ENCODE peak calls at places on chromosomes 6 and 20, in five cellular contexts. One of them, this sample, is unnamed.
A peak's percentile ranks its signal among the peaks of the same experiment; 100 is the strongest.

GRCh38 chr20:19252670-19253120 is 40.3 kb downstream of the SLC24A3 start:
- DNase-seq in WERI-Rb-1: no peak
- DNase-seq in brain microvascular endothelial cell: no peak
- DNase-seq in stomach: no peak
- DNase-seq in left lung: peak; percentile 68
- DNase-seq in this sample: peak; percentile 90

GRCh38 chr6:166005846-166006592 is 161.6 kb downstream of the TBXT start:
- DNase-seq in WERI-Rb-1: peak; percentile 48
- DNase-seq in brain microvascular endothelial cell: peak; percentile 80
- DNase-seq in stomach: peak; percentile 48
- DNase-seq in left lung: no peak
- DNase-seq in this sample: peak; percentile 66

GRCh38 chr6:147297124-147297523 is 92.9 kb downstream of the STXBP5 start:
- DNase-seq in WERI-Rb-1: no peak
- DNase-seq in brain microvascular endothelial cell: no peak
- DNase-seq in stomach: no peak
- DNase-seq in left lung: no peak
- DNase-seq in this sample: no peak

GRCh38 chr20:16397053-16397452 is 176.2 kb downstream of the KIF16B start:
- DNase-seq in WERI-Rb-1: no peak
- DNase-seq in brain microvascular endothelial cell: no peak
- DNase-seq in stomach: no peak
- DNase-seq in left lung: no peak
- DNase-seq in this sample: peak; percentile 3

GRCh38 chr6:102333736-102334135 is 940.2 kb downstream of the GRIK2 start:
- DNase-seq in WERI-Rb-1: no peak
- DNase-seq in brain microvascular endothelial cell: no peak
- DNase-seq in stomach: no peak
- DNase-seq in left lung: no peak
- DNase-seq in this sample: no peak

GRCh38 chr6:135062735-135063134 is 8.1 kb upstream of the HBS1L start:
- DNase-seq in WERI-Rb-1: peak; percentile 44
- DNase-seq in brain microvascular endothelial cell: no peak
- DNase-seq in stomach: no peak
- DNase-seq in left lung: no peak
- DNase-seq in this sample: no peak

GRCh38 chr6:36201612-36202011 is 5.1 kb downstream of the BRPF3 start:
- DNase-seq in WERI-Rb-1: no peak
- DNase-seq in brain microvascular endothelial cell: no peak
- DNase-seq in stomach: no peak
- DNase-seq in left lung: no peak
- DNase-seq in this sample: no peak

GRCh38 chr6:87926687-87927086 is 121.0 kb upstream of the SPACA1 start:
- DNase-seq in WERI-Rb-1: no peak
- DNase-seq in brain microvascular endothelial cell: no peak
- DNase-seq in stomach: no peak
- DNase-seq in left lung: no peak
- DNase-seq in this sample: no peak

GRCh38 chr20:39946053-39946810 is 742.8 kb downstream of the MAFB start:
- DNase-seq in WERI-Rb-1: no peak
- DNase-seq in brain microvascular endothelial cell: no peak
- DNase-seq in stomach: no peak
- DNase-seq in left lung: no peak
- DNase-seq in this sample: no peak

GRCh38 chr6:15501806-15502450 is 160.9 kb downstream of the DTNBP1 start:
- DNase-seq in WERI-Rb-1: no peak
- DNase-seq in brain microvascular endothelial cell: peak; percentile 49
- DNase-seq in stomach: no peak
- DNase-seq in left lung: peak; percentile 34
- DNase-seq in this sample: peak; percentile 59

GRCh38 chr6:47308674-47309325 is 905 bp downstream of the TNFRSF21 start:
- DNase-seq in WERI-Rb-1: peak; percentile 61
- DNase-seq in brain microvascular endothelial cell: no peak
- DNase-seq in stomach: peak; percentile 29
- DNase-seq in left lung: peak; percentile 38
- DNase-seq in this sample: peak; percentile 58

GRCh38 chr6:403659-404655 is 12.4 kb downstream of the IRF4 start:
- DNase-seq in WERI-Rb-1: no peak
- DNase-seq in brain microvascular endothelial cell: no peak
- DNase-seq in stomach: no peak
- DNase-seq in left lung: no peak
- DNase-seq in this sample: no peak

GRCh38 chr6:162670345-162670744 is 57.2 kb downstream of the PRKN start:
- DNase-seq in WERI-Rb-1: no peak
- DNase-seq in brain microvascular endothelial cell: no peak
- DNase-seq in stomach: no peak
- DNase-seq in left lung: no peak
- DNase-seq in this sample: no peak

GRCh38 chr20:24470031-24470781 is 777 bp downstream of the SYNDIG1 start:
- DNase-seq in WERI-Rb-1: peak; percentile 52
- DNase-seq in brain microvascular endothelial cell: no peak
- DNase-seq in stomach: no peak
- DNase-seq in left lung: no peak
- DNase-seq in this sample: peak; percentile 28

GRCh38 chr6:133890941-133891813 is 2.3 kb downstream of the TCF21 start:
- DNase-seq in WERI-Rb-1: no peak
- DNase-seq in brain microvascular endothelial cell: no peak
- DNase-seq in stomach: peak; percentile 29
- DNase-seq in left lung: no peak
- DNase-seq in this sample: peak; percentile 57

GRCh38 chr6:42316390-42316970 is 98.8 kb upstream of the MRPS10 start:
- DNase-seq in WERI-Rb-1: peak; percentile 34
- DNase-seq in brain microvascular endothelial cell: peak; percentile 66
- DNase-seq in stomach: no peak
- DNase-seq in left lung: peak; percentile 70
- DNase-seq in this sample: no peak

GRCh38 chr20:41571006-41571405 is 47.2 kb downstream of the CHD6 start:
- DNase-seq in WERI-Rb-1: no peak
- DNase-seq in brain microvascular endothelial cell: no peak
- DNase-seq in stomach: no peak
- DNase-seq in left lung: no peak
- DNase-seq in this sample: no peak

GRCh38 chr6:169833258-169833794 is 81.9 kb downstream of the ERMARD start:
- DNase-seq in WERI-Rb-1: no peak
- DNase-seq in brain microvascular endothelial cell: no peak
- DNase-seq in stomach: no peak
- DNase-seq in left lung: no peak
- DNase-seq in this sample: no peak

GRCh38 chr6:26198626-26199056 is 111.4 kb downstream of the HFE start:
- DNase-seq in WERI-Rb-1: no peak
- DNase-seq in brain microvascular endothelial cell: no peak
- DNase-seq in stomach: no peak
- DNase-seq in left lung: no peak
- DNase-seq in this sample: no peak

GRCh38 chr6:144384427-144384826 is 99.3 kb downstream of the UTRN start:
- DNase-seq in WERI-Rb-1: no peak
- DNase-seq in brain microvascular endothelial cell: no peak
- DNase-seq in stomach: no peak
- DNase-seq in left lung: no peak
- DNase-seq in this sample: no peak

GRCh38 chr20:57767456-57767855 is 57.6 kb upstream of the PMEPA1 start:
- DNase-seq in WERI-Rb-1: no peak
- DNase-seq in brain microvascular endothelial cell: no peak
- DNase-seq in stomach: no peak
- DNase-seq in left lung: no peak
- DNase-seq in this sample: no peak

GRCh38 chr20:58556961-58557360 is 41.8 kb upstream of the APCDD1L start:
- DNase-seq in WERI-Rb-1: no peak
- DNase-seq in brain microvascular endothelial cell: no peak
- DNase-seq in stomach: no peak
- DNase-seq in left lung: no peak
- DNase-seq in this sample: no peak

DNA sequence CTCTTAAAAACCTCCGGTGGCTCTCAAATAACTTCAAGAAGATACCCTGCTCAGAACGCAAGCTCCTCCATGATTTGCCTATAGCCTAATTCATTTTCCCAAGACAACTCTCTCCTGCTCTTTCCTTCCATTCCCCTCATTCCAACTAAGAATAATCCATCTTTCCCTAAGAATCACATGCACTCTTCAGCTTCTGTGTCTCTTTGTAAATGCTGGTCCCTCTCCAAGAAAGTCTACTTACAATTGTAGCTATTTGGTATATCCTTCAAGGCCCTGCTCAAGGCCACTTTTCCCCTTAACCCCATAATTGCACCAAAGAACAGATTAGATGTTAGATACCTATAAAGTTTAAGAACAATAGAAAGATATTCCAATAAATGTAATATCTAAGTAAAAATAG is 7.4 kb upstream of the HEY2 start:
- DNase-seq in WERI-Rb-1: no peak
- DNase-seq in brain microvascular endothelial cell: no peak
- DNase-seq in stomach: no peak
- DNase-seq in left lung: no peak
- DNase-seq in this sample: no peak
- H3K4me3 ChIP-seq in WERI-Rb-1: no peak overlapping the region
- H3K4me3 ChIP-seq in brain microvascular endothelial cell: no peak overlapping the region
- H3K4me3 ChIP-seq in stomach: no peak overlapping the region
- H3K4me3 ChIP-seq in left lung: no peak overlapping the region
- H3K4me3 ChIP-seq in this sample: no peak overlapping the region

DNA sequence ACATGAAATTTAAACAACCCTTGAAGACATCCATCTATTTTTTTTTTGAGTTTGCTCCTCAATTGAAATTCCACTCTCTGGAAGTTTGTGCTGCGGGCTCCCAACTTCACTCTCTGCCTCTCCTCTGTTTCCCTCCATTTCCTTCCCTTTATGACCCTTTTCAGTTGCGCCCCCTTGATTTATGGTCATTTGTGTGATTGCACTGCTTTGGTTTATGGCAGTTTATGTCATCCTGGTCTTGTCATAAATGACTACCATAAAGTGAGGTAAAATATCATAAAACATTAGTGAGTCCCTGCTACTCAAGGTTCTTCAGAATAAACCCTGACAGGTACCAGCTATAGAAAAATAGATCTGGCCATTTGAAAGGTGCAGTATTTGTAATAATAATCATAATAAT is 348.3 kb upstream of the ZFP64 start:
- DNase-seq in WERI-Rb-1: no peak
- DNase-seq in brain microvascular endothelial cell: no peak
- DNase-seq in stomach: no peak
- DNase-seq in left lung: no peak
- DNase-seq in this sample: no peak
- TF ChIP-seq CTCF in WERI-Rb-1: no peak
- TF ChIP-seq CTCF in brain microvascular endothelial cell: no peak
- TF ChIP-seq CTCF in stomach: no peak
- TF ChIP-seq CTCF in left lung: no peak
- TF ChIP-seq CTCF in this sample: no peak

GRCh38 chr6:66149132-66149531 is 442.1 kb upstream of the EYS start:
- DNase-seq in WERI-Rb-1: no peak
- DNase-seq in brain microvascular endothelial cell: no peak
- DNase-seq in stomach: no peak
- DNase-seq in left lung: no peak
- DNase-seq in this sample: no peak

DNA sequence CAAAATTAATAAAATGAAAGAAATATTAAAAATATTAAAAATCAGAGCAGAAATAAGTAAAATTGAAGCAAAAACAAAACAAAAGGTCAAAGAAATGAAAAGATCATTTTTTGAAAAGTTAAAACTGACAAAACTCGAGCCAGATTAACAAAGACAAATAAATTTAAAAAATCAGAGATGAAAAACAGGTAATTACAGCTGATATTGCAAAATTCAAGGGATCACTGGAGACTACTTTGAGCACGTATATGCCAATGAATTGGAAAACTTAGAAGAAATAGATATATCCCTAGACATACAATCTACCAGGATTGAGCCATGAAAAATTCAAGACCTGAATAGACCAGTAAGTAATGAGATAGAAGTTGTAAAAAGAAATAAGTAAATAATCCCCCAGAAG is 446.2 kb upstream of the EYS start:
- DNase-seq in WERI-Rb-1: no peak
- DNase-seq in brain microvascular endothelial cell: no peak
- DNase-seq in stomach: no peak
- DNase-seq in left lung: no peak
- DNase-seq in this sample: no peak
- H3K4me3 ChIP-seq in WERI-Rb-1: no peak overlapping the region
- H3K4me3 ChIP-seq in brain microvascular endothelial cell: no peak overlapping the region
- H3K4me3 ChIP-seq in stomach: no peak overlapping the region
- H3K4me3 ChIP-seq in left lung: no peak overlapping the region
- H3K4me3 ChIP-seq in this sample: no peak overlapping the region

DNA sequence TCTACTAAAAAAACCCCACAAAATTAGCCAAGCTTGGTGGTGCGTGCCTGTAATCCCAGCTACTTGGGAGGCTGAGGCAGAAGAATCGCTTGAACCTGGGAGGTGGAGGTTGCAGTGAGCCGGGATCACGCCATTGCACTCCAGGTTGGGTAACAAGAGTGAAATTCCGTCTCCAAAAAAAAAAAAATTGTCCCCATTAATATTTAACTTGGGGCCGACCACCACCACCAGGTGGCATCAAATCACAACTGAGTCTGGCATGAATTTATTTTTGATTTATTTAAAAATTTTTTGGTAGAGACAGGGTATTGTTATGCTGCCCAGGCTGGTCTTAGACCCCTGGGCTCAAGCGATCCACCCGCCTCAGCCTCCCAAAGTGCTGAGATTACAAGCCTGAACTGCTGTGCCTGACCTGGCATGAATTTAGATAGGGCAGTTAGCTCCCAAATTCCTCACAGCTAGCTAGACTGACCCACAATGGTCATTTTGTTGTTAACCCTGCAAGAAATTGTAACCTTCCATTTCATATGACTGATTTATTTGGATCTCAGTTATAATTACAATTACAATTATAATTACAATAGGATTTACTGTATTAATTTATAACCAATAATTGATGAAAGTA is 17.1 kb upstream of the BEND3 start:
- DNase-seq in WERI-Rb-1: peak; percentile 22
- DNase-seq in brain microvascular endothelial cell: no peak
- DNase-seq in stomach: no peak
- DNase-seq in left lung: no peak
- DNase-seq in this sample: no peak
- TF ChIP-seq CTCF in WERI-Rb-1: peak; percentile 23
- TF ChIP-seq CTCF in brain microvascular endothelial cell: peak; percentile 71
- TF ChIP-seq CTCF in stomach: no peak
- TF ChIP-seq CTCF in left lung: peak; percentile 22
- TF ChIP-seq CTCF in this sample: peak; percentile 40

GRCh38 chr6:99589907-99590493 is 16.6 kb upstream of the PRDM13 start:
- DNase-seq in WERI-Rb-1: no peak
- DNase-seq in brain microvascular endothelial cell: no peak
- DNase-seq in stomach: no peak
- DNase-seq in left lung: no peak
- DNase-seq in this sample: no peak

GRCh38 chr6:99591673-99592364 is 14.8 kb upstream of the PRDM13 start:
- DNase-seq in WERI-Rb-1: no peak
- DNase-seq in brain microvascular endothelial cell: no peak
- DNase-seq in stomach: no peak
- DNase-seq in left lung: no peak
- DNase-seq in this sample: no peak

GRCh38 chr6:99589290-99589672 is 17.4 kb upstream of the PRDM13 start:
- DNase-seq in WERI-Rb-1: no peak
- DNase-seq in brain microvascular endothelial cell: no peak
- DNase-seq in stomach: no peak
- DNase-seq in left lung: no peak
- DNase-seq in this sample: no peak

GRCh38 chr6:99592900-99593299 is 13.7 kb upstream of the PRDM13 start:
- DNase-seq in WERI-Rb-1: no peak
- DNase-seq in brain microvascular endothelial cell: no peak
- DNase-seq in stomach: no peak
- DNase-seq in left lung: no peak
- DNase-seq in this sample: peak; percentile 63

GRCh38 chr6:99590728-99591672 is 15.6 kb upstream of the PRDM13 start:
- DNase-seq in WERI-Rb-1: peak; percentile 52
- DNase-seq in brain microvascular endothelial cell: no peak
- DNase-seq in stomach: no peak
- DNase-seq in left lung: peak; percentile 47
- DNase-seq in this sample: no peak
- H3K4me3 ChIP-seq in WERI-Rb-1: peak overlapping the region; percentile 49
- H3K4me3 ChIP-seq in brain microvascular endothelial cell: no peak overlapping the region
- H3K4me3 ChIP-seq in stomach: peak overlapping the region; percentile 3
- H3K4me3 ChIP-seq in left lung: peak overlapping the region; percentile 14
- H3K4me3 ChIP-seq in this sample: no peak overlapping the region

This sample was measured in foreskin fibroblast.